ENCODE peak calls at places on chromosomes 16 and 17, in eight cellular contexts. W is IMR-90; D is prostate gland; E is heart left ventricle; T is T follicular helper cell; X is NCI-H1092 treated with DMSO at 0.1 percent for 48 hours; K is NCI-H748 treated with DMSO at 0.1 percent for 48 hours; B is activated naive CD8-positive, alpha-beta T cell treated with anti-CD3 and anti-CD28 coated beads for 36 hours. L is an unnamed sample.
A peak's percentile ranks its signal among the peaks of the same experiment; 100 is the strongest.

GRCh38 chr17:50052822-50053653 is 2.9 kb upstream of the ITGA3 start:
- DNase-seq in T (no peak), K (peak; percentile 25), B (no peak), E (peak; percentile 72), W (peak; percentile 38), D (peak; percentile 68), X (no peak), L (no peak)

GRCh38 chr17:74451557-74451956 is 14.9 kb upstream of the CD300A start:
- DNase-seq in E (no peak), X (no peak), D (no peak), T (no peak), W (no peak), B (no peak), K (no peak), L (no peak)

GRCh38 chr16:75070055-75070841 is 46.3 kb downstream of the LDHD start:
- DNase-seq in W (no peak), X (peak; percentile 37), D (no peak), T (no peak), E (peak; percentile 76), K (no peak), B (no peak), L (no peak)

GRCh38 chr17:63841350-63842172 is 924 bp downstream of the SMARCD2 start:
- DNase-seq in E (peak; percentile 86), X (peak; percentile 26), D (peak; percentile 45), B (no peak), K (no peak), T (no peak), W (peak; percentile 34), L (no peak)

GRCh38 chr17:4499431-4500187 is 928 bp downstream of the SPNS2 start:
- DNase-seq in K (no peak), W (no peak), B (peak; percentile 37), E (peak; percentile 52), D (no peak), T (no peak), X (no peak), L (no peak)

GRCh38 chr17:54937426-54937825 is 31.0 kb downstream of the COX11 start:
- DNase-seq in X (no peak), D (no peak), E (no peak), K (no peak), T (no peak), B (no peak), W (no peak), L (no peak)

GRCh38 chr16:69706256-69706974 is 19.9 kb downstream of the NQO1 start:
- DNase-seq in W (no peak), X (no peak), D (peak; percentile 28), B (no peak), T (no peak), E (no peak), K (no peak), L (no peak)

GRCh38 chr16:81861915-81862314 is 82.8 kb downstream of the PLCG2 start:
- DNase-seq in E (no peak), K (no peak), D (no peak), W (no peak), T (no peak), B (no peak), X (no peak), L (no peak)

GRCh38 chr17:33154869-33155455 is 138.1 kb downstream of the ASIC2 start:
- DNase-seq in E (no peak), X (peak; percentile 13), K (no peak), W (no peak), T (no peak), D (no peak), B (no peak), L (no peak)

GRCh38 chr17:7557825-7558543 is 566 bp upstream of the TNFSF13 start:
- DNase-seq in T (no peak), X (peak; percentile 66), E (peak; percentile 90), D (peak; percentile 94), B (peak; percentile 52), W (peak; percentile 49), K (no peak), L (peak; percentile 85)